ENCODE peak calls at places on chromosomes 16 and 17, in seven cellular contexts. One of them, this sample, is unnamed.

GRCh38 chr16:1839554-1839953 is 12.5 kb downstream of the FAHD1 start:
- DNase-seq in heart left ventricle: no peak
- DNase-seq in GM12865: no peak
- DNase-seq in psoas muscle: no peak
- DNase-seq in colonic mucosa: no peak
- DNase-seq in ovary: no peak
- DNase-seq in right atrium auricular region: no peak
- DNase-seq in this sample: no peak

GRCh38 chr16:10895053-10895946 is 18.3 kb downstream of the CIITA start:
- DNase-seq in heart left ventricle: no peak
- DNase-seq in GM12865: peak
- DNase-seq in psoas muscle: peak
- DNase-seq in colonic mucosa: peak
- DNase-seq in ovary: peak
- DNase-seq in right atrium auricular region: no peak
- DNase-seq in this sample: peak

GRCh38 chr16:81095653-81095952 is 592 bp downstream of the GCSH start:
- DNase-seq in heart left ventricle: no peak
- DNase-seq in GM12865: no peak
- DNase-seq in psoas muscle: no peak
- DNase-seq in colonic mucosa: no peak
- DNase-seq in ovary: no peak
- DNase-seq in right atrium auricular region: peak
- DNase-seq in this sample: no peak

GRCh38 chr17:31068291-31068690 is 26.5 kb upstream of the NF1 start:
- DNase-seq in heart left ventricle: no peak
- DNase-seq in GM12865: peak
- DNase-seq in psoas muscle: no peak
- DNase-seq in colonic mucosa: peak
- DNase-seq in ovary: no peak
- DNase-seq in right atrium auricular region: no peak
- DNase-seq in this sample: no peak

GRCh38 chr16:79318137-79318899 is 282.2 kb downstream of the MAF start:
- DNase-seq in heart left ventricle: no peak
- DNase-seq in GM12865: no peak
- DNase-seq in psoas muscle: peak
- DNase-seq in colonic mucosa: no peak
- DNase-seq in ovary: no peak
- DNase-seq in right atrium auricular region: no peak
- DNase-seq in this sample: no peak

GRCh38 chr16:86772671-86773338 is 194.5 kb downstream of the FOXL1 start:
- DNase-seq in heart left ventricle: no peak
- DNase-seq in GM12865: no peak
- DNase-seq in psoas muscle: peak
- DNase-seq in colonic mucosa: no peak
- DNase-seq in ovary: no peak
- DNase-seq in right atrium auricular region: no peak
- DNase-seq in this sample: peak

GRCh38 chr17:44278006-44278405 is 10.1 kb upstream of the SLC4A1 start:
- DNase-seq in heart left ventricle: no peak
- DNase-seq in GM12865: no peak
- DNase-seq in psoas muscle: no peak
- DNase-seq in colonic mucosa: no peak
- DNase-seq in ovary: no peak
- DNase-seq in right atrium auricular region: no peak
- DNase-seq in this sample: no peak

GRCh38 chr16:79612207-79612606 is 11.7 kb upstream of the MAF start:
- DNase-seq in heart left ventricle: no peak
- DNase-seq in GM12865: no peak
- DNase-seq in psoas muscle: no peak
- DNase-seq in colonic mucosa: no peak
- DNase-seq in ovary: no peak
- DNase-seq in right atrium auricular region: no peak
- DNase-seq in this sample: no peak

GRCh38 chr17:48174833-48175232 is 67.3 kb downstream of the SNX11 start:
- DNase-seq in heart left ventricle: no peak
- DNase-seq in GM12865: no peak
- DNase-seq in psoas muscle: no peak
- DNase-seq in colonic mucosa: no peak
- DNase-seq in ovary: no peak
- DNase-seq in right atrium auricular region: no peak
- DNase-seq in this sample: no peak

GRCh38 chr16:68399456-68399855 is 48.9 kb downstream of the SMPD3 start:
- DNase-seq in heart left ventricle: peak
- DNase-seq in GM12865: no peak
- DNase-seq in psoas muscle: no peak
- DNase-seq in colonic mucosa: no peak
- DNase-seq in ovary: no peak
- DNase-seq in right atrium auricular region: no peak
- DNase-seq in this sample: no peak

GRCh38 chr17:59859444-59860025 is 33.2 kb downstream of the TUBD1 start:
- DNase-seq in heart left ventricle: no peak
- DNase-seq in GM12865: peak
- DNase-seq in psoas muscle: no peak
- DNase-seq in colonic mucosa: no peak
- DNase-seq in ovary: no peak
- DNase-seq in right atrium auricular region: no peak
- DNase-seq in this sample: no peak

GRCh38 chr16:66127459-66128362 is 238.8 kb upstream of the CDH5 start:
- DNase-seq in heart left ventricle: no peak
- DNase-seq in GM12865: no peak
- DNase-seq in psoas muscle: peak
- DNase-seq in colonic mucosa: no peak
- DNase-seq in ovary: peak
- DNase-seq in right atrium auricular region: no peak
- DNase-seq in this sample: no peak

GRCh38 chr16:68300736-68301459 is 9.8 kb downstream of the SLC7A6OS start:
- DNase-seq in heart left ventricle: no peak
- DNase-seq in GM12865: no peak
- DNase-seq in psoas muscle: no peak
- DNase-seq in colonic mucosa: no peak
- DNase-seq in ovary: no peak
- DNase-seq in right atrium auricular region: no peak
- DNase-seq in this sample: no peak

GRCh38 chr17:61647044-61647443 is 56.0 kb upstream of the NACA2 start:
- DNase-seq in heart left ventricle: no peak
- DNase-seq in GM12865: no peak
- DNase-seq in psoas muscle: no peak
- DNase-seq in colonic mucosa: no peak
- DNase-seq in ovary: no peak
- DNase-seq in right atrium auricular region: no peak
- DNase-seq in this sample: peak

GRCh38 chr17:1627219-1627986 is 1.2 kb downstream of the SLC43A2 start:
- DNase-seq in heart left ventricle: peak
- DNase-seq in GM12865: peak
- DNase-seq in psoas muscle: peak
- DNase-seq in colonic mucosa: no peak
- DNase-seq in ovary: no peak
- DNase-seq in right atrium auricular region: no peak
- DNase-seq in this sample: no peak

GRCh38 chr17:9431620-9432019 is 144.0 kb downstream of the STX8 start:
- DNase-seq in heart left ventricle: no peak
- DNase-seq in GM12865: no peak
- DNase-seq in psoas muscle: no peak
- DNase-seq in colonic mucosa: no peak
- DNase-seq in ovary: no peak
- DNase-seq in right atrium auricular region: no peak
- DNase-seq in this sample: no peak

GRCh38 chr17:12789075-12789975 is at the start of gene ARHGAP44:
- DNase-seq in heart left ventricle: peak
- DNase-seq in GM12865: peak
- DNase-seq in psoas muscle: peak
- DNase-seq in colonic mucosa: peak
- DNase-seq in ovary: peak
- DNase-seq in right atrium auricular region: peak
- DNase-seq in this sample: peak

GRCh38 chr16:28845173-28846079 is 722 bp downstream of the TUFM start:
- DNase-seq in heart left ventricle: no peak
- DNase-seq in GM12865: peak
- DNase-seq in psoas muscle: no peak
- DNase-seq in colonic mucosa: peak
- DNase-seq in ovary: no peak
- DNase-seq in right atrium auricular region: no peak
- DNase-seq in this sample: no peak

GRCh38 chr16:53064179-53064578 is 9.4 kb downstream of the CHD9 start:
- DNase-seq in heart left ventricle: no peak
- DNase-seq in GM12865: no peak
- DNase-seq in psoas muscle: no peak
- DNase-seq in colonic mucosa: no peak
- DNase-seq in ovary: no peak
- DNase-seq in right atrium auricular region: no peak
- DNase-seq in this sample: no peak

DNA sequence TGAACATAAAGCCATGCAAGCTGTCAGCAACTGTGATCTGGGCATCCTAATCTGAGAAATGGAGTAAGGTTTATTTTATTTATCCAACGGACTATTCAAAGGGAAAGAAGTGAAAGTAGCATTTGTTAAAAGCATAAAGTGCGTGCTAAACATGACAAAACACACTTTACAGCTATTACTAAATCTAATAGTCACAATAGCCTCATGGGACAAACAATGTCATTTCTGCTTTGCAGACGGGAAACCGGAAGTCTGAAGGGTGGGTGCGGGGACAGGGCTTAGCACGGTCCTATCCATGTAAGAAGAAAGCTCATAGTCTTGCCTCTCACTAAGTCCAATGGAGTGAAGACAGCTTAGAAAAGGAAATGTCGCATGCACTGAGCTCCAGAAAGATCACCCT is 228.5 kb downstream of the CDH11 start:
- DNase-seq in heart left ventricle: peak
- DNase-seq in GM12865: no peak
- DNase-seq in psoas muscle: no peak
- DNase-seq in colonic mucosa: no peak
- DNase-seq in ovary: no peak
- DNase-seq in right atrium auricular region: no peak
- DNase-seq in this sample: no peak
- H3K4me3 ChIP-seq in heart left ventricle: no peak
- H3K4me3 ChIP-seq in GM12865: no peak
- H3K4me3 ChIP-seq in psoas muscle: no peak
- H3K4me3 ChIP-seq in colonic mucosa: no peak
- H3K4me3 ChIP-seq in ovary: no peak
- H3K4me3 ChIP-seq in right atrium auricular region: no peak
- H3K4me3 ChIP-seq in this sample: no peak

GRCh38 chr17:16286009-16286946 is 67.0 kb downstream of the CENPV start:
- DNase-seq in heart left ventricle: peak
- DNase-seq in GM12865: peak
- DNase-seq in psoas muscle: peak
- DNase-seq in colonic mucosa: peak
- DNase-seq in ovary: peak
- DNase-seq in right atrium auricular region: peak
- DNase-seq in this sample: peak

GRCh38 chr17:16287563-16288027 is 65.7 kb downstream of the CENPV start:
- DNase-seq in heart left ventricle: no peak
- DNase-seq in GM12865: peak
- DNase-seq in psoas muscle: no peak
- DNase-seq in colonic mucosa: peak
- DNase-seq in ovary: no peak
- DNase-seq in right atrium auricular region: no peak
- DNase-seq in this sample: peak

GRCh38 chr17:16286947-16287562 is 66.2 kb downstream of the CENPV start:
- DNase-seq in heart left ventricle: peak
- DNase-seq in GM12865: peak
- DNase-seq in psoas muscle: peak
- DNase-seq in colonic mucosa: no peak
- DNase-seq in ovary: peak
- DNase-seq in right atrium auricular region: no peak
- DNase-seq in this sample: no peak

GRCh38 chr17:16283705-16284104 is 66.7 kb downstream of the PIGL start:
- DNase-seq in heart left ventricle: no peak
- DNase-seq in GM12865: no peak
- DNase-seq in psoas muscle: no peak
- DNase-seq in colonic mucosa: no peak
- DNase-seq in ovary: no peak
- DNase-seq in right atrium auricular region: no peak
- DNase-seq in this sample: no peak

DNA sequence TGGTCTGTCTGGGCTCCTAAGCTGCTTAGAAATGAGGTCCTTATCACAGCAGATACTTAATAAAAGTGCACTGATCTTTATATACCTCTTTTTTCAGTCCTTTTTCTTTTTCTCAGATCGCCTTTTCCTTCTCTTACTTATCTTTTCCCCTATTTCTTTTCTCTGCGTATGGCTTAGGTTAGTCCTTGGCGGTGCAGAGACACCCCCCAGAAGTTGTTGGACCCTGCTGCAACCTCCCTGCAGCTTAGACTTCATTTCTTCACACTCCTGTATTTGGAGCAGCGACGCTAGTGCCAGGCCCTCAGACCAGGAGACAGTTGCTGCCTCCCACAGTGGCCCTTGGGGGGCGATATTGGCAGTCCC is 67.6 kb downstream of the CENPV start:
- DNase-seq in heart left ventricle: no peak
- DNase-seq in GM12865: no peak
- DNase-seq in psoas muscle: no peak
- DNase-seq in colonic mucosa: no peak
- DNase-seq in ovary: no peak
- DNase-seq in right atrium auricular region: no peak
- DNase-seq in this sample: no peak
- TF ChIP-seq CTCF in heart left ventricle: peak
- TF ChIP-seq CTCF in GM12865: peak
- TF ChIP-seq CTCF in psoas muscle: peak
- TF ChIP-seq CTCF in colonic mucosa: peak
- TF ChIP-seq CTCF in ovary: no peak
- TF ChIP-seq CTCF in right atrium auricular region: peak
- TF ChIP-seq CTCF in this sample: peak

GRCh38 chr17:50027639-50028206 is 28.2 kb upstream of the ITGA3 start:
- DNase-seq in heart left ventricle: peak
- DNase-seq in GM12865: no peak
- DNase-seq in psoas muscle: peak
- DNase-seq in colonic mucosa: peak
- DNase-seq in ovary: peak
- DNase-seq in right atrium auricular region: peak
- DNase-seq in this sample: peak
- H3K4me3 ChIP-seq in heart left ventricle: no peak
- H3K4me3 ChIP-seq in GM12865: no peak
- H3K4me3 ChIP-seq in psoas muscle: peak
- H3K4me3 ChIP-seq in colonic mucosa: no peak
- H3K4me3 ChIP-seq in ovary: peak
- H3K4me3 ChIP-seq in right atrium auricular region: peak
- H3K4me3 ChIP-seq in this sample: no peak

GRCh38 chr16:64654137-64654652 is 467.7 kb downstream of the CDH11 start:
- DNase-seq in heart left ventricle: no peak
- DNase-seq in GM12865: no peak
- DNase-seq in psoas muscle: no peak
- DNase-seq in colonic mucosa: no peak
- DNase-seq in ovary: no peak
- DNase-seq in right atrium auricular region: no peak
- DNase-seq in this sample: peak
- TF ChIP-seq CTCF in heart left ventricle: no peak
- TF ChIP-seq CTCF in GM12865: no peak
- TF ChIP-seq CTCF in psoas muscle: no peak
- TF ChIP-seq CTCF in colonic mucosa: no peak
- TF ChIP-seq CTCF in ovary: no peak
- TF ChIP-seq CTCF in right atrium auricular region: no peak
- TF ChIP-seq CTCF in this sample: no peak